ENCODE peak calls at places on chromosomes 4 and X, in five cellular contexts. P is KG1, S is testis, D is left ventricle myocardium inferior, R is AG09319. H is an unnamed sample.

GRCh38 chr4:15774020-15774420 is 4.1 kb upstream of the CD38 start:
- DNase-seq in P (no peak), S (no peak), D (no peak), R (no peak), H (no peak)

GRCh38 chrX:31333181-31333831 is 261.5 kb upstream of the FTHL17 start:
- DNase-seq in P (no peak), S (no peak), D (no peak), R (peak; percentile 25), H (no peak)

GRCh38 chrX:76605390-76605789 is 177.9 kb downstream of the MAGEE1 start:
- DNase-seq in P (no peak), S (no peak), D (no peak), R (no peak), H (no peak)

GRCh38 chr4:165872443-165873297 is at the start of gene TLL1:
- DNase-seq in P (no peak), S (peak; percentile 65), D (no peak), R (no peak), H (no peak)

GRCh38 chr4:77358315-77358928 is 201.4 kb downstream of the CCNG2 start:
- DNase-seq in P (peak; percentile 23), S (peak; percentile 14), D (no peak), R (no peak), H (peak; percentile 13)

GRCh38 chr4:143700420-143701352 is at the start of gene FREM3:
- DNase-seq in P (no peak), S (no peak), D (no peak), R (no peak), H (no peak)

GRCh38 chrX:100484971-100485370 is 74.9 kb upstream of the PCDH19 start:
- DNase-seq in P (no peak), S (no peak), D (no peak), R (no peak), H (no peak)

GRCh38 chr4:182885738-182886077 is 31.5 kb downstream of the DCTD start:
- DNase-seq in P (no peak), S (no peak), D (no peak), R (no peak), H (no peak)

GRCh38 chr4:145881585-145881984 is 57.0 kb downstream of the ZNF827 start:
- DNase-seq in P (no peak), S (no peak), D (no peak), R (no peak), H (no peak)

GRCh38 chrX:150366951-150367545 is 3.9 kb downstream of the MAMLD1 start:
- DNase-seq in P (no peak), S (no peak), D (no peak), R (no peak), H (no peak)